ENCODE peak calls at places on chromosome 12, in eight cellular contexts. A is NCI-H460; U is omental fat pad; K is NCI-H2029 treated with DMSO at 0.1 percent for 48 hours; H is thyroid gland; E is pancreas; S is activated gamma-delta T cell treated with anti-CD3 and anti-CD28 coated beads, Interleukin-2, amount 50 U/mL, for 16 hours; F is stimulated activated CD8-positive, alpha-beta memory T cell treated with anti-CD3 and anti-CD28 coated beads, Interleukin-4, amount 100 ng/mL, for 1 hour. G is an unnamed sample.

GRCh38 chr12:47990351-47991105 is 13.7 kb downstream of the COL2A1 start:
- DNase-seq in A (no peak), F (no peak), S (peak), K (no peak), H (no peak), E (no peak), U (no peak), G (no peak)

GRCh38 chr12:25813843-25814242 is 144.6 kb upstream of the RASSF8 start:
- DNase-seq in U (no peak), A (no peak), K (no peak), F (no peak), E (no peak), H (no peak), S (no peak), G (no peak)

GRCh38 chr12:114933428-114934160 is 249.6 kb upstream of the TBX3 start:
- DNase-seq in F (no peak), H (no peak), K (no peak), A (no peak), E (no peak), U (no peak), S (no peak), G (no peak)

GRCh38 chr12:83147341-83147740 is 460.6 kb downstream of the TMTC2 start:
- DNase-seq in H (no peak), E (no peak), A (no peak), U (no peak), S (no peak), K (no peak), F (no peak), G (no peak)

GRCh38 chr12:115859231-115859630 is 418.3 kb downstream of the MED13L start:
- DNase-seq in U (no peak), A (no peak), F (no peak), H (no peak), E (no peak), S (no peak), K (no peak), G (no peak)

GRCh38 chr12:12399161-12399560 is 42.3 kb downstream of the BORCS5 start:
- DNase-seq in A (no peak), H (no peak), K (no peak), E (no peak), S (no peak), F (no peak), U (no peak), G (no peak)

GRCh38 chr12:108850854-108851573 is 6.4 kb downstream of the SSH1 start:
- DNase-seq in U (no peak), E (no peak), A (no peak), S (no peak), K (no peak), H (no peak), F (no peak), G (peak)

GRCh38 chr12:44000309-44000952 is 164.6 kb downstream of the TMEM117 start:
- DNase-seq in S (no peak), U (no peak), K (no peak), A (peak), F (no peak), H (peak), E (no peak), G (no peak)

GRCh38 chr12:14558377-14559051 is 9.2 kb downstream of the PLBD1 start:
- DNase-seq in H (no peak), K (no peak), A (no peak), E (no peak), S (no peak), F (no peak), U (no peak), G (no peak)

GRCh38 chr12:81759215-81759991 is at the start of gene PPFIA2:
- DNase-seq in A (no peak), K (no peak), H (peak), S (no peak), U (no peak), F (no peak), E (peak), G (no peak)

GRCh38 chr12:94770777-94771176 is 120.4 kb upstream of the TMCC3 start:
- DNase-seq in E (no peak), H (peak), S (no peak), F (no peak), A (no peak), K (no peak), U (no peak), G (no peak)

G was measured in ascending aorta.